ENCODE peak calls at places on chromosomes 2 and 18, in five cellular contexts. D is HS-27A, G is epithelial cell of proximal tubule, F is GM10248, J is heart left ventricle. O is an unnamed sample.

GRCh38 chr2:199810422-199811250 is 40.4 kb downstream of the FTCDNL1 start:
- DNase-seq in D (no peak), G (no peak), F (no peak), J (no peak), O (no peak)

GRCh38 chr2:104944495-104944894 is 90.6 kb downstream of the POU3F3 start:
- DNase-seq in D (no peak), G (no peak), F (no peak), J (no peak), O (no peak)

GRCh38 chr18:21255211-21255610 is 13.2 kb downstream of the GREB1L start:
- DNase-seq in D (no peak), G (no peak), F (no peak), J (no peak), O (no peak)

GRCh38 chr2:160051374-160051800 is 11.0 kb downstream of the PLA2R1 start:
- DNase-seq in D (no peak), G (no peak), F (no peak), J (no peak), O (no peak)

GRCh38 chr2:96175951-96176350 is 30.7 kb upstream of the DUSP2 start:
- DNase-seq in D (no peak), G (no peak), F (peak), J (no peak), O (no peak)

GRCh38 chr2:238786792-238787490 is 60.9 kb upstream of the TWIST2 start:
- DNase-seq in D (no peak), G (no peak), F (no peak), J (no peak), O (no peak)

GRCh38 chr2:43078781-43079755 is 147.3 kb downstream of the ZFP36L2 start:
- DNase-seq in D (no peak), G (no peak), F (no peak), J (no peak), O (no peak)

GRCh38 chr18:48263913-48264506 is 145.2 kb downstream of the ZBTB7C start:
- DNase-seq in D (no peak), G (peak), F (no peak), J (no peak), O (peak)

GRCh38 chr2:201127570-201127969 is 11.6 kb downstream of the CFLAR start:
- DNase-seq in D (no peak), G (no peak), F (no peak), J (peak), O (no peak)

GRCh38 chr2:100675855-100676254 is 113.1 kb downstream of the PDCL3 start:
- DNase-seq in D (no peak), G (no peak), F (no peak), J (no peak), O (no peak)

GRCh38 chr2:44916291-44916690 is 25.2 kb upstream of the SIX3 start:
- DNase-seq in D (no peak), G (no peak), F (no peak), J (no peak), O (no peak)

GRCh38 chr2:105629634-105630033 is 115.1 kb upstream of the NCK2 start:
- DNase-seq in D (no peak), G (no peak), F (no peak), J (no peak), O (no peak)

GRCh38 chr2:44186800-44187199 is 18.1 kb downstream of the PPM1B start:
- DNase-seq in D (no peak), G (no peak), F (no peak), J (no peak), O (no peak)

GRCh38 chr2:100650151-100650550 is 87.4 kb downstream of the PDCL3 start:
- DNase-seq in D (no peak), G (no peak), F (no peak), J (no peak), O (no peak)

GRCh38 chr2:150129921-150130320 is 357.5 kb downstream of the RND3 start:
- DNase-seq in D (no peak), G (no peak), F (no peak), J (no peak), O (no peak)

GRCh38 chr2:233830111-233830760 is 24.1 kb downstream of the HJURP start:
- DNase-seq in D (no peak), G (no peak), F (no peak), J (no peak), O (no peak)

GRCh38 chr2:224722250-224722649 is 6.1 kb upstream of the CCDC195 start:
- DNase-seq in D (no peak), G (no peak), F (no peak), J (no peak), O (no peak)

O was measured in keratinocyte.